ENCODE peak calls at places on chromosomes 5 and 9, in seven cellular contexts. L is upper lobe of left lung, A is left ventricle myocardium inferior, I is hepatocyte, D is kidney, T is fibroblast of lung, W is SK-N-SH. O is an unnamed sample. For H3K9me3, the result is how much of the 10 kb centered on the place peaks cover.

GRCh38 chr5:89595065-89595464 is 712.1 kb upstream of the MEF2C start:
- DNase-seq in I (no peak), T (no peak), A (no peak), D (no peak), L (no peak), W (no peak), O (no peak)

GRCh38 chr5:148972396-148972795 is 90.5 kb downstream of the SH3TC2 start:
- DNase-seq in D (no peak), L (no peak), A (no peak), T (no peak), I (no peak), W (no peak), O (no peak)

GRCh38 chr5:113606298-113607134 is 93.0 kb downstream of the YTHDC2 start:
- DNase-seq in L (no peak), A (no peak), T (peak), I (peak), W (peak), D (peak), O (peak)

GRCh38 chr9:91732187-91733005 is 217.6 kb downstream of the ROR2 start:
- DNase-seq in A (no peak), D (no peak), W (no peak), T (no peak), L (no peak), I (no peak), O (no peak)

GRCh38 chr5:99033014-99033931 is 104.5 kb upstream of the CHD1 start:
- DNase-seq in D (no peak), I (no peak), T (peak), L (no peak), W (no peak), A (no peak), O (peak)

GRCh38 chr9:133514475-133515239 is 10.1 kb downstream of the MYMK start:
- DNase-seq in I (no peak), A (peak), D (peak), T (no peak), L (no peak), W (peak), O (no peak)

GRCh38 chr5:74382864-74383618 is 257.5 kb downstream of the ENC1 start:
- DNase-seq in T (peak), W (peak), I (peak), D (no peak), L (no peak), A (peak), O (peak)

GRCh38 chr5:528625-529511 is 4.6 kb upstream of the SLC9A3 start:
- DNase-seq in L (no peak), I (no peak), A (no peak), W (no peak), T (no peak), D (peak), O (no peak)

GRCh38 chr5:154355141-154355611 is 90.6 kb upstream of the SAP30L start:
- DNase-seq in D (no peak), L (no peak), A (peak), T (no peak), I (no peak), W (peak), O (no peak)

GRCh38 chr5:133714161-133714915 is 102.0 kb upstream of the FSTL4 start:
- DNase-seq in T (no peak), W (peak), L (peak), D (no peak), A (no peak), I (peak), O (no peak)

GRCh38 chr9:69376651-69377050 is 51.6 kb downstream of the ENTREP1 start:
- DNase-seq in T (peak), D (no peak), A (no peak), L (peak), W (no peak), I (peak), O (peak)

GRCh38 chr5:173103411-173103810 is 40.9 kb upstream of the BNIP1 start:
- DNase-seq in T (no peak), D (no peak), W (no peak), A (no peak), L (no peak), I (no peak), O (no peak)

GRCh38 chr5:52804359-52804758 is 16.6 kb downstream of the ITGA1 start:
- DNase-seq in T (peak), I (no peak), L (no peak), A (no peak), D (no peak), W (no peak), O (no peak)
- H3K4me3 ChIP-seq in T (peak), I (no peak), L (no peak), A (peak), D (peak), W (no peak), O (peak)

GRCh38 chr9:134545213-134546211 is 96.1 kb upstream of the COL5A1 start:
- DNase-seq in A (peak), I (peak), W (no peak), T (peak), D (peak), L (no peak), O (peak)
- H3K9me3 ChIP-seq in A (under half), I (under half), W (under half), T (under half), D (under half), L (under half), O (under half)

GRCh38 chr9:70654144-70654543 is 239.7 kb upstream of the KLF9 start:
- DNase-seq in L (no peak), D (no peak), A (no peak), T (no peak), I (no peak), W (no peak), O (no peak)
- H3K4me3 ChIP-seq in L (no peak), D (no peak), A (no peak), T (no peak), I (no peak), W (no peak), O (no peak)

DNA sequence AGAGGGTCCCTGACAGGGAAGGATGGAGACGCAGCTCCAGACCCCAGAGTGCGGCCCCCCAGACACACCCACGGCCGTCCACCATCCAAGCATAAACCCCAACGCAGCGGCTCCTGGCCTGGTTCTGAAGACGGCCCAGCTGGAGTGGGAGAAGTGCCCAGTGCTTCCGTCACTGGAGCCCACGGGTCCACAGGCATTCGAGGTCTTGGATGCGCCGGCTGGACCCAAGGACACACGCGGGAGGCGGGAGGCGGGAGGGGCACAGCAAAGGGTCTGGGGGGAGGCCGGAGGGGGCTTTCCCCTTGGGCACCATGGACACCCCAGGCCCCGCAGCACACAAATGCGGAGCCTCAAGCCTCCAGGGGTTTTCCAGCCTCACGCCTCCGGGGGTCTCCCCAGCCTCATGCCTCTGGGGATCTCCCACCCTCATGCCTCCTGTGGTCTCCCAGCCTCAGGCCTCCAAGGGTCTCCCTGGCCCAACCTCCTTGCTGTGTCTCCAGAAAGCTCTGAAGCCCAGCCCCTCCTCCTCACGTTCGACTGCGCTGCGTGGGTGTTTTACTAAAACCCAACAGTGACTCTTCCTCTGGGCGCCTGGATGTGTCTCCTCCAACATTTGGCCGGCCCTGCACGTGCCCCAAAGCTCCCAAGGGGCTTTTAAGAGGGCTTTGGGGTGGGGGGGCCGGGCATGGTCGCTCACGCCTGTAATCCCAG is 15.2 kb downstream of the EXD3 start:
- DNase-seq in A (peak), T (no peak), D (peak), L (no peak), W (no peak), I (no peak), O (no peak)
- H3K9me3 ChIP-seq in A (under half), T (under half), D (under half), L (under half), W (under half), I (under half), O (under half)

GRCh38 chr5:135046661-135047346 is 12.8 kb upstream of the PITX1 start:
- DNase-seq in W (no peak), D (peak), I (no peak), L (no peak), A (no peak), T (no peak), O (no peak)

GRCh38 chr5:135042595-135042994 is 8.6 kb upstream of the PITX1 start:
- DNase-seq in L (no peak), D (peak), W (no peak), I (no peak), T (no peak), A (no peak), O (no peak)

GRCh38 chr5:135048286-135048685 is 14.3 kb upstream of the PITX1 start:
- DNase-seq in D (peak), T (no peak), L (no peak), A (no peak), I (no peak), W (no peak), O (no peak)

GRCh38 chr5:135047347-135047695 is 13.3 kb upstream of the PITX1 start:
- DNase-seq in D (peak), T (no peak), L (no peak), I (no peak), W (no peak), A (no peak), O (no peak)

GRCh38 chr5:135045488-135045887 is 11.5 kb upstream of the PITX1 start:
- DNase-seq in A (no peak), T (no peak), D (peak), W (no peak), L (no peak), I (no peak), O (no peak)
- H3K4me3 ChIP-seq in A (no peak), T (no peak), D (no peak), W (no peak), L (no peak), I (no peak), O (no peak)

GRCh38 chr9:113012492-113012891 is 500 bp upstream of the ZNF883 start:
- DNase-seq in W (peak), L (no peak), T (no peak), D (no peak), A (no peak), I (no peak), O (peak)
- H3K9me3 ChIP-seq in W (under half), L (under half), T (under half), D (under half), A (half or more), I (under half), O (half or more)

DNA sequence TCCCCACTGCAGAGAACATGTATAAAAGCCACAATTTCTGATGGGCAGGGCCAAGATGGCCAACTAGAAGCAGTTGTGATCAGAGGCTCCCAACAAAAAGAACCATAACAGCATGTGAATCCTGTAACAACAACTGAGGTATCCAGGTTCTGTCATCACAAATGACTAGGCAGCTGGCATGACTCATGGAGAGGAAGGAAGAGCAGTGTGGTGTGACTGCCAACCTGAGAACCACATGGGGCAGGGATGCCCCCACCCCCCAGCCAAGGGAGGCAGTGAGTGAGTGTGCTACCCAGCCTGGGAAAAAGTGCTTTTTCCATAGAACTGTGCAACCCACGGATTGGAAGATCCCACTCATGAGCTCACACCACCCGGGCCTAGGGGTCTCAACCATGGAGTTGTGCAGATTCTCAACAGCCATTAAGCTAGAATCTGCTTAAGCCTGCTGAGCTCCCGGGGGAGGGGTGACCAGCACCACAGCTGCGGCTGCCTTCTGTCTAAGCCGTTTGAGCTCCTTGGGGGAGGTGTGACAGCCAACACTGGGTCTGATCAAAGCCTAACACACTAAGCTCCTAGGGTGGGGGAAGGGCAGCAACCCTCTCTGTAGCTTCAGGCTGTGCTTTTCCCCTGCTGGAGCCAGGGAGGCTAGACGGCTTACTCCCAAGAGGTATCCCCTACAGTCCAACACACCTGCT is 80.1 kb upstream of the DMAC1 start:
- DNase-seq in D (peak), A (no peak), T (no peak), L (no peak), I (no peak), W (no peak), O (no peak)
- H3K4me3 ChIP-seq in D (no peak), A (no peak), T (no peak), L (no peak), I (no peak), W (no peak), O (no peak)

O was measured in adipocyte.